ENCODE peak calls at places on chromosomes 1 and 21, in six cellular contexts. X, E, U, L, G and T are unnamed samples.

GRCh38 chr1:184650177-184650866 is 104.3 kb downstream of the EDEM3 start:
- DNase-seq in X (no peak), E (no peak), U (no peak), L (no peak), G (no peak), T (no peak)

GRCh38 chr1:184160236-184160635 is 108.7 kb downstream of the TSEN15 start:
- DNase-seq in X (no peak), E (peak; percentile 9), U (no peak), L (peak; percentile 57), G (no peak), T (no peak)

GRCh38 chr21:27220416-27220815 is 253.5 kb upstream of the ADAMTS5 start:
- DNase-seq in X (no peak), E (no peak), U (no peak), L (no peak), G (no peak), T (no peak)

GRCh38 chr1:32969556-32969955 is 4.9 kb upstream of the RNF19B start:
- DNase-seq in X (no peak), E (no peak), U (no peak), L (no peak), G (no peak), T (no peak)

GRCh38 chr1:180386740-180387367 is 115.5 kb downstream of the ACBD6 start:
- DNase-seq in X (no peak), E (no peak), U (no peak), L (peak; percentile 15), G (no peak), T (no peak)

GRCh38 chr1:9410737-9411297 is 118.1 kb downstream of the SPSB1 start:
- DNase-seq in X (no peak), E (no peak), U (no peak), L (peak; percentile 65), G (no peak), T (no peak)

GRCh38 chr1:219555802-219556201 is 57.1 kb downstream of the ZC3H11B start:
- DNase-seq in X (no peak), E (no peak), U (no peak), L (no peak), G (no peak), T (no peak)

GRCh38 chr1:14106679-14107313 is 406.8 kb downstream of the PRDM2 start:
- DNase-seq in X (no peak), E (no peak), U (no peak), L (no peak), G (no peak), T (no peak)

GRCh38 chr1:163928649-163929048 is 606.9 kb downstream of the NUF2 start:
- DNase-seq in X (no peak), E (no peak), U (no peak), L (no peak), G (no peak), T (no peak)

GRCh38 chr1:100009458-100009857 is 39.7 kb downstream of the SLC35A3 start:
- DNase-seq in X (no peak), E (no peak), U (no peak), L (no peak), G (no peak), T (no peak)

GRCh38 chr1:62530516-62531154 is 66.7 kb upstream of the ANGPTL3 start:
- DNase-seq in X (no peak), E (no peak), U (peak; percentile 47), L (peak; percentile 2), G (peak; percentile 1), T (peak; percentile 46)

GRCh38 chr1:232816324-232816723 is 11.1 kb downstream of the MAP10 start:
- DNase-seq in X (no peak), E (no peak), U (no peak), L (no peak), G (no peak), T (no peak)

GRCh38 chr1:47578026-47578861 is 140.4 kb downstream of the FOXD2 start:
- DNase-seq in X (peak; percentile 77), E (no peak), U (peak; percentile 60), L (no peak), G (no peak), T (peak; percentile 27)

GRCh38 chr1:115373305-115373704 is 35.3 kb upstream of the NGF start:
- DNase-seq in X (no peak), E (no peak), U (no peak), L (no peak), G (no peak), T (no peak)

GRCh38 chr1:170594227-170594626 is 62.3 kb downstream of the GORAB start:
- DNase-seq in X (no peak), E (no peak), U (no peak), L (no peak), G (no peak), T (no peak)

GRCh38 chr1:222736972-222737371 is at the start of gene FAM177B:
- DNase-seq in X (no peak), E (no peak), U (peak; percentile 5), L (no peak), G (no peak), T (no peak)

GRCh38 chr1:217660353-217661062 is 29.4 kb downstream of the SPATA17 start:
- DNase-seq in X (no peak), E (no peak), U (peak; percentile 13), L (peak; percentile 7), G (no peak), T (no peak)

GRCh38 chr1:50981741-50982140 is 11.7 kb downstream of the CDKN2C start:
- DNase-seq in X (no peak), E (no peak), U (no peak), L (no peak), G (no peak), T (no peak)

GRCh38 chr1:77280962-77281361 is 857 bp upstream of the AK5 start:
- DNase-seq in X (no peak), E (no peak), U (no peak), L (no peak), G (no peak), T (no peak)

GRCh38 chr1:63368131-63368530 is 704 bp downstream of the ALG6 start:
- DNase-seq in X (no peak), E (no peak), U (no peak), L (no peak), G (no peak), T (no peak)

GRCh38 chr1:19087017-19087736 is 122.9 kb downstream of the UBR4 start:
- DNase-seq in X (no peak), E (no peak), U (no peak), L (no peak), G (no peak), T (no peak)

GRCh38 chr1:179973198-179974114 is 18.8 kb downstream of the CEP350 start:
- DNase-seq in X (no peak), E (no peak), U (no peak), L (no peak), G (no peak), T (no peak)

GRCh38 chr1:64043328-64043727 is 160.1 kb upstream of the UBE2U start:
- DNase-seq in X (no peak), E (no peak), U (no peak), L (no peak), G (no peak), T (no peak)

GRCh38 chr1:179230721-179231120 is 1.2 kb upstream of the ABL2 start:
- DNase-seq in X (no peak), E (no peak), U (no peak), L (no peak), G (no peak), T (no peak)

GRCh38 chr1:175192630-175193338 is at the start of gene KIAA0040:
- DNase-seq in X (peak; percentile 90), E (peak; percentile 72), U (peak; percentile 89), L (peak; percentile 75), G (no peak), T (peak; percentile 83)

GRCh38 chr1:169795687-169796086 is 980 bp upstream of the METTL18 start:
- DNase-seq in X (no peak), E (no peak), U (peak; percentile 7), L (peak; percentile 62), G (no peak), T (no peak)

GRCh38 chr1:94864821-94865220 is 44.7 kb downstream of the SLC44A3 start:
- DNase-seq in X (no peak), E (no peak), U (no peak), L (no peak), G (no peak), T (no peak)

GRCh38 chr1:9145021-9145668 is 16.2 kb upstream of the GPR157 start:
- DNase-seq in X (no peak), E (no peak), U (peak; percentile 44), L (no peak), G (no peak), T (no peak)

GRCh38 chr1:54017979-54018378 is at the start of gene LDLRAD1:
- DNase-seq in X (no peak), E (no peak), U (no peak), L (no peak), G (no peak), T (peak; percentile 45)

GRCh38 chr21:42315296-42315891 is at the start of gene TFF3:
- DNase-seq in X (no peak), E (no peak), U (peak; percentile 41), L (no peak), G (no peak), T (peak; percentile 70)

GRCh38 chr1:153771241-153771640 is 4.0 kb upstream of the SLC27A3 start:
- DNase-seq in X (no peak), E (no peak), U (peak; percentile 42), L (no peak), G (no peak), T (no peak)

GRCh38 chr1:21165632-21166031 is 11.1 kb downstream of the EIF4G3 start:
- DNase-seq in X (no peak), E (no peak), U (no peak), L (no peak), G (no peak), T (no peak)

GRCh38 chr21:33412832-33413519 is 9.8 kb downstream of the IFNGR2 start:
- DNase-seq in X (no peak), E (no peak), U (no peak), L (no peak), G (no peak), T (peak; percentile 58)

GRCh38 chr1:212520299-212520698 is 87.6 kb downstream of the NENF start:
- DNase-seq in X (no peak), E (no peak), U (no peak), L (no peak), G (no peak), T (no peak)

GRCh38 chr1:239816090-239816812 is 275.4 kb upstream of the FMN2 start:
- DNase-seq in X (peak; percentile 83), E (no peak), U (peak; percentile 59), L (no peak), G (no peak), T (peak; percentile 25)

GRCh38 chr1:46718340-46718726 is 581 bp downstream of the EFCAB14 start:
- DNase-seq in X (no peak), E (no peak), U (no peak), L (peak; percentile 11), G (no peak), T (no peak)

GRCh38 chr21:27515676-27516075 is 548.8 kb upstream of the ADAMTS5 start:
- DNase-seq in X (no peak), E (no peak), U (no peak), L (no peak), G (no peak), T (no peak)

GRCh38 chr1:47558601-47559593 is 121.1 kb downstream of the FOXD2 start:
- DNase-seq in X (no peak), E (no peak), U (no peak), L (no peak), G (no peak), T (peak; percentile 78)

GRCh38 chr1:5140962-5141361 is 486.6 kb downstream of the AJAP1 start:
- DNase-seq in X (no peak), E (no peak), U (no peak), L (no peak), G (no peak), T (no peak)